ENCODE peak calls at places on chromosomes 12 and 14, in ten cellular contexts. X is osteocyte, U is GM13976, H is fibroblast of the aortic adventitia, A is GM23338, F is foreskin keratinocyte, J is fibroblast of lung, T is cardiac muscle cell, B is NB4, R is tibial nerve. Q is an unnamed sample.

GRCh38 chr12:22042981-22043669 is 2.9 kb upstream of the CMAS start:
- DNase-seq in X (no peak), U (no peak), H (peak; percentile 60), A (no peak), F (no peak), J (peak; percentile 63), T (no peak), B (peak; percentile 73), R (no peak), Q (no peak)

GRCh38 chr12:15886372-15887042 is 4.3 kb downstream of the STRAP start:
- DNase-seq in X (no peak), U (no peak), H (no peak), A (no peak), F (no peak), J (peak; percentile 53), T (no peak), B (no peak), R (no peak), Q (no peak)

GRCh38 chr14:97458302-97459137 is 661.3 kb downstream of the VRK1 start:
- DNase-seq in X (no peak), U (peak; percentile 27), H (no peak), A (peak; percentile 83), F (no peak), J (no peak), T (peak; percentile 21), B (no peak), R (no peak), Q (no peak)

GRCh38 chr14:101593411-101594181 is 32.3 kb downstream of the DIO3 start:
- DNase-seq in X (no peak), U (peak; percentile 12), H (no peak), A (no peak), F (no peak), J (peak; percentile 6), T (no peak), B (no peak), R (no peak), Q (no peak)

GRCh38 chr14:20609215-20610001 is 18.2 kb upstream of the RNASE12 start:
- DNase-seq in X (no peak), U (peak; percentile 77), H (peak; percentile 96), A (peak; percentile 92), F (peak; percentile 78), J (peak; percentile 73), T (peak; percentile 88), B (peak; percentile 86), R (peak; percentile 86), Q (peak; percentile 78)

GRCh38 chr12:97022831-97023230 is 115.8 kb downstream of the NEDD1 start:
- DNase-seq in X (no peak), U (no peak), H (no peak), A (no peak), F (no peak), J (no peak), T (no peak), B (no peak), R (no peak), Q (no peak)

GRCh38 chr12:24754690-24755638 is 193.9 kb downstream of the BCAT1 start:
- DNase-seq in X (no peak), U (no peak), H (peak; percentile 77), A (no peak), F (peak; percentile 98), J (peak; percentile 98), T (no peak), B (no peak), R (no peak), Q (no peak)

GRCh38 chr12:18522806-18523205 is 215.0 kb downstream of the PLCZ1 start:
- DNase-seq in X (no peak), U (no peak), H (no peak), A (no peak), F (no peak), J (no peak), T (no peak), B (no peak), R (no peak), Q (no peak)

GRCh38 chr14:31935406-31935805 is 141.7 kb upstream of the ARHGAP5 start:
- DNase-seq in X (no peak), U (no peak), H (no peak), A (no peak), F (no peak), J (no peak), T (no peak), B (no peak), R (no peak), Q (no peak)

GRCh38 chr14:68794856-68795601 is 2.2 kb upstream of the ZFP36L1 start:
- DNase-seq in X (no peak), U (no peak), H (peak; percentile 97), A (peak; percentile 63), F (no peak), J (peak; percentile 96), T (no peak), B (peak; percentile 46), R (peak; percentile 72), Q (no peak)

GRCh38 chr12:31000751-31001150 is 72.9 kb upstream of the DDX11 start:
- DNase-seq in X (no peak), U (no peak), H (no peak), A (no peak), F (no peak), J (peak; percentile 73), T (no peak), B (no peak), R (no peak), Q (no peak)

GRCh38 chr14:24147761-24148428 is 597 bp downstream of the RNF31 start:
- DNase-seq in X (no peak), U (no peak), H (no peak), A (no peak), F (no peak), J (no peak), T (no peak), B (peak; percentile 18), R (no peak), Q (no peak)

GRCh38 chr12:40149673-40150260 is 43.9 kb upstream of the SLC2A13 start:
- DNase-seq in X (no peak), U (no peak), H (no peak), A (no peak), F (no peak), J (no peak), T (no peak), B (no peak), R (no peak), Q (no peak)

GRCh38 chr12:130916251-130916911 is 37.3 kb upstream of the ADGRD1 start:
- DNase-seq in X (peak; percentile 51), U (peak; percentile 81), H (peak; percentile 74), A (peak; percentile 85), F (peak; percentile 1), J (peak; percentile 29), T (peak; percentile 82), B (peak; percentile 87), R (peak; percentile 63), Q (peak; percentile 79)

GRCh38 chr12:53506450-53506785 is 866 bp downstream of the NPFF start:
- DNase-seq in X (no peak), U (no peak), H (no peak), A (no peak), F (no peak), J (no peak), T (no peak), B (no peak), R (no peak), Q (no peak)

GRCh38 chr14:67881225-67881624 is 61.6 kb downstream of the RAD51B start:
- DNase-seq in X (no peak), U (peak; percentile 58), H (no peak), A (no peak), F (no peak), J (no peak), T (peak; percentile 5), B (no peak), R (no peak), Q (peak; percentile 57)

GRCh38 chr12:13208533-13209278 is 12.2 kb downstream of the EMP1 start:
- DNase-seq in X (no peak), U (no peak), H (peak; percentile 53), A (peak; percentile 70), F (no peak), J (no peak), T (peak; percentile 29), B (peak; percentile 70), R (no peak), Q (no peak)

GRCh38 chr12:618626-619025 is 44.6 kb downstream of the NINJ2 start:
- DNase-seq in X (no peak), U (no peak), H (no peak), A (no peak), F (no peak), J (no peak), T (no peak), B (no peak), R (no peak), Q (no peak)

GRCh38 chr12:85835810-85836715 is at the start of gene RASSF9:
- DNase-seq in X (no peak), U (no peak), H (peak; percentile 98), A (peak; percentile 28), F (peak; percentile 60), J (peak; percentile 95), T (no peak), B (no peak), R (peak; percentile 56), Q (no peak)

GRCh38 chr12:120774169-120774916 is 48.7 kb downstream of the ACADS start:
- DNase-seq in X (no peak), U (no peak), H (no peak), A (no peak), F (no peak), J (no peak), T (no peak), B (no peak), R (no peak), Q (no peak)

GRCh38 chr12:108277613-108278012 is 61.5 kb downstream of the CMKLR1 start:
- DNase-seq in X (no peak), U (no peak), H (no peak), A (no peak), F (no peak), J (no peak), T (no peak), B (no peak), R (no peak), Q (no peak)
- TF ChIP-seq CTCF in X (no peak), U (no peak), H (no peak), A (no peak), F (no peak), J (no peak), T (no peak), B (no peak), R (no peak), Q (no peak)

GRCh38 chr14:86035882-86036281 is 505.9 kb downstream of the FLRT2 start:
- DNase-seq in X (no peak), U (peak; percentile 3), H (peak; percentile 1), A (peak; percentile 75), F (no peak), J (no peak), T (peak; percentile 38), B (peak; percentile 53), R (no peak), Q (peak; percentile 4)

GRCh38 chr14:86038401-86038985 is 508.5 kb downstream of the FLRT2 start:
- DNase-seq in X (no peak), U (peak; percentile 2), H (peak; percentile 53), A (peak; percentile 72), F (no peak), J (peak; percentile 33), T (peak; percentile 69), B (peak; percentile 59), R (no peak), Q (peak; percentile 6)
- TF ChIP-seq CTCF in X (peak; percentile 76), U (peak; percentile 80), H (peak; percentile 73), A (peak; percentile 74), F (peak; percentile 59), J (peak; percentile 92), T (peak; percentile 86), B (peak; percentile 86), R (peak; percentile 45), Q (peak; percentile 79)

GRCh38 chr12:90695415-90695814 is 259.6 kb downstream of the CCER1 start:
- DNase-seq in X (no peak), U (no peak), H (peak; percentile 47), A (no peak), F (no peak), J (no peak), T (no peak), B (no peak), R (no peak), Q (no peak)
- TF ChIP-seq CTCF in X (peak; percentile 53), U (no peak), H (peak; percentile 56), A (peak; percentile 12), F (peak; percentile 64), J (peak; percentile 46), T (peak; percentile 37), B (no peak), R (no peak), Q (no peak)

GRCh38 chr12:7399089-7399488 is 44.9 kb downstream of the CD163L1 start:
- DNase-seq in X (no peak), U (no peak), H (no peak), A (no peak), F (no peak), J (no peak), T (no peak), B (no peak), R (no peak), Q (no peak)
- TF ChIP-seq CTCF in X (no peak), U (no peak), H (no peak), A (no peak), F (no peak), J (no peak), T (no peak), B (no peak), R (no peak), Q (no peak)

Q was measured in GM13977.